ENCODE peak calls at places on chromosomes 16 and 17, in four cellular contexts. L, J, X and V are unnamed samples.

GRCh38 chr17:50130778-50131317 is 888 bp upstream of the SAMD14 start:
- DNase-seq in L (peak; percentile 59), J (no peak), X (no peak), V (no peak)

GRCh38 chr16:69217433-69217832 is 30.5 kb downstream of the SNTB2 start:
- DNase-seq in L (no peak), J (peak; percentile 73), X (no peak), V (no peak)

GRCh38 chr17:1730345-1731193 is 6.1 kb downstream of the WDR81 start:
- DNase-seq in L (peak; percentile 68), J (peak; percentile 58), X (no peak), V (no peak)

GRCh38 chr16:14151256-14152030 is 80.3 kb downstream of the MRTFB start:
- DNase-seq in L (peak; percentile 53), J (no peak), X (no peak), V (no peak)

GRCh38 chr16:22692916-22693646 is 120.9 kb upstream of the HS3ST2 start:
- DNase-seq in L (no peak), J (no peak), X (no peak), V (no peak)

GRCh38 chr16:86975445-86975844 is 341.7 kb downstream of the C16orf95 start:
- DNase-seq in L (peak; percentile 84), J (peak; percentile 96), X (no peak), V (peak; percentile 12)

GRCh38 chr17:18039535-18040286 is 503 bp downstream of the GID4 start:
- DNase-seq in L (peak; percentile 80), J (no peak), X (peak; percentile 77), V (peak; percentile 32)

GRCh38 chr16:87060026-87060986 is 256.9 kb downstream of the C16orf95 start:
- DNase-seq in L (peak; percentile 91), J (peak; percentile 47), X (peak; percentile 51), V (no peak)

GRCh38 chr16:49283376-49284049 is 1.9 kb upstream of the CBLN1 start:
- DNase-seq in L (no peak), J (no peak), X (no peak), V (peak; percentile 43)

GRCh38 chr16:1825381-1825863 is 1.2 kb downstream of the HAGH start:
- DNase-seq in L (no peak), J (no peak), X (no peak), V (no peak)

GRCh38 chr17:81401727-81402529 is 6.7 kb downstream of the BAHCC1 start:
- DNase-seq in L (peak; percentile 75), J (no peak), X (peak; percentile 85), V (no peak)

GRCh38 chr16:84378099-84378498 is 9.8 kb downstream of the ATP2C2 start:
- DNase-seq in L (no peak), J (no peak), X (no peak), V (no peak)